ENCODE peak calls at places on chromosomes 4 and X, in four cellular contexts. D is A673; K is tibial nerve; B is CD4-positive, alpha-beta T cell. F is an unnamed sample.

GRCh38 chrX:48466696-48467095 is 3.4 kb downstream of the SLC38A5 start:
- DNase-seq in D (no peak), K (no peak), B (no peak), F (no peak)

GRCh38 chr4:122889726-122890125 is 32.7 kb downstream of the NUDT6 start:
- DNase-seq in D (no peak), K (no peak), B (no peak), F (no peak)

GRCh38 chr4:173436149-173436579 is 37.2 kb upstream of the SCRG1 start:
- DNase-seq in D (peak; percentile 15), K (no peak), B (no peak), F (no peak)

GRCh38 chrX:41518127-41518840 is 71.1 kb downstream of the NYX start:
- DNase-seq in D (no peak), K (no peak), B (no peak), F (no peak)

GRCh38 chrX:11474576-11474975 is 181.4 kb downstream of the AMELX start:
- DNase-seq in D (no peak), K (no peak), B (no peak), F (no peak)

GRCh38 chr4:153060191-153060590 is 124.1 kb downstream of the FHDC1 start:
- DNase-seq in D (no peak), K (no peak), B (no peak), F (no peak)

GRCh38 chr4:3822230-3822947 is 56.2 kb downstream of the ADRA2C start:
- DNase-seq in D (no peak), K (no peak), B (no peak), F (no peak)

GRCh38 chr4:102390438-102390837 is 45.2 kb upstream of the SLC39A8 start:
- DNase-seq in D (no peak), K (no peak), B (no peak), F (no peak)

GRCh38 chr4:158996669-158997074 is 106.2 kb upstream of the RAPGEF2 start:
- DNase-seq in D (peak; percentile 91), K (no peak), B (no peak), F (no peak)

GRCh38 chrX:11412715-11413623 is 119.8 kb downstream of the AMELX start:
- DNase-seq in D (no peak), K (no peak), B (no peak), F (no peak)

GRCh38 chrX:64204252-64204651 is 1.3 kb downstream of the AMER1 start:
- DNase-seq in D (no peak), K (peak; percentile 11), B (no peak), F (no peak)

GRCh38 chrX:38847206-38847902 is 46.1 kb downstream of the MID1IP1 start:
- DNase-seq in D (no peak), K (no peak), B (no peak), F (no peak)

GRCh38 chr4:68572653-68573052 is 3.5 kb downstream of the UGT2B17 start:
- DNase-seq in D (no peak), K (no peak), B (no peak), F (no peak)

GRCh38 chrX:47158131-47158530 is 13.1 kb downstream of the RBM10 start:
- DNase-seq in D (no peak), K (no peak), B (no peak), F (no peak)

GRCh38 chrX:115939636-115940160 is 230.8 kb upstream of the AGTR2 start:
- DNase-seq in D (no peak), K (no peak), B (no peak), F (no peak)

GRCh38 chrX:72470593-72471310 is 101.9 kb downstream of the HDAC8 start:
- DNase-seq in D (no peak), K (no peak), B (no peak), F (no peak)

GRCh38 chrX:105865709-105866108 is 43.4 kb downstream of the NRK start:
- DNase-seq in D (no peak), K (no peak), B (no peak), F (no peak)

GRCh38 chr4:104743141-104743748 is 248.6 kb upstream of the CXXC4 start:
- DNase-seq in D (no peak), K (no peak), B (no peak), F (no peak)

GRCh38 chrX:13716905-13717304 is 17.5 kb downstream of the TRAPPC2 start:
- DNase-seq in D (no peak), K (no peak), B (peak; percentile 46), F (no peak)

GRCh38 chr4:89469930-89470375 is 162.4 kb upstream of the GPRIN3 start:
- DNase-seq in D (peak; percentile 42), K (no peak), B (no peak), F (no peak)

GRCh38 chrX:124435616-124436015 is 89.3 kb downstream of the SH2D1A start:
- DNase-seq in D (no peak), K (no peak), B (no peak), F (no peak)

GRCh38 chr4:176156656-176157055 is 38.7 kb downstream of the SPATA4 start:
- DNase-seq in D (no peak), K (no peak), B (no peak), F (no peak)

GRCh38 chrX:152904151-152905080 is 6.5 kb downstream of the ZNF185 start:
- DNase-seq in D (peak; percentile 55), K (peak; percentile 26), B (peak; percentile 15), F (peak; percentile 64)

GRCh38 chr4:76091052-76091451 is 16.5 kb downstream of the ART3 start:
- DNase-seq in D (no peak), K (no peak), B (no peak), F (no peak)

GRCh38 chrX:9515464-9515863 is 50.6 kb downstream of the TBL1X start:
- DNase-seq in D (no peak), K (no peak), B (no peak), F (no peak)
- TF ChIP-seq CTCF in D (no peak), K (no peak), B (no peak), F (no peak)

GRCh38 chrX:26778320-26778888 is 562.4 kb downstream of the MAGEB5 start:
- DNase-seq in D (peak; percentile 2), K (no peak), B (no peak), F (no peak)
- TF ChIP-seq CTCF in D (peak; percentile 35), K (no peak), B (no peak), F (peak; percentile 70)

DNA sequence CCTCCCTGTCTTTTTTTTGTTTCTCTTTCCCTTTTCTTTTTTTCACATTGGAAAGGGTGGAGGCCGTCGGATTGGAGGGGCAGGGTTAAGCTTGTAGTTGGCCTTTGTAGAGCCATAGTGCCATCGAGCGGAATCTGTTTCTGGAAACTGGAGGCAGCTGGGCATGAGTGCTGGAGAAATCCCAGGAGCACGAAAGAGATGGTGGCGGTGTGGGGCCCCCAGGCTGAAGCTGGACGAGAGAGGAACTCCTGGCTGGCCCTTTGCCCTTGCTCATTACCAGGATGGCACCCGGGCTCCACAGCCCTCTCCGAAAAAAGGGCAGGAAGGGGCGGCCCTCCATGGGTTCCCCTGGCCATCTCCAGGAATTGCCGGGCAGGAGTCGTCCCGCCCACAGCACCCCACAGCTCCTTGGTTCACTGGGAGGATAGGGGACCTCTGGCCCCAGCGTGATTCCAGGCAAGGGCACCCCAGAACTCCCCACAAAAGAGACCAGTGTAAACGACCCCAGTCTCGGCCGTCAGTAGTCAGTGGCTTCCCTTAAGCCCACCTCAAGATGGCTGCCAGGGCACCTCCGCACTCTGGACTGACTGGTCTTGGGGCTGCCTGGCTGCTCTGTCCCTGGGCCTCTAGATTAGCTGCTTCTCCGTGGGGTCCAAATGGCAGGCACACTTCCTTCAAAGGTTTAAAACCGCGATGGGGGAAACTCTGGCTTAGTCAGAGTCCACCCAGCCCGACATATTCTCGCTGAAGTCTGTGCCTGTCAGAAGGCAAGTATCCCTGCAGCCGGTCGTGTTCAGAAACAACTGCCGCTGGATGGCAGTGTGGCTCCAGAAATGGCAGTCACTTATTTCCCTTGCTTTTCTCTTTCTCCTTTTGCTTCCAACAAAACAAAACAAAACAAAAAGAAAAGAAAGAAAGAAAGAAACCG is 74.1 kb downstream of the NBDY start:
- DNase-seq in D (peak; percentile 80), K (peak; percentile 22), B (peak; percentile 54), F (peak; percentile 59)
- TF ChIP-seq CTCF in D (peak; percentile 79), K (peak; percentile 74), B (peak; percentile 16), F (peak; percentile 17)

GRCh38 chr4:56649445-56650258 is 31.4 kb downstream of the HOPX start:
- DNase-seq in D (no peak), K (no peak), B (no peak), F (no peak)

GRCh38 chr4:56648245-56649151 is 32.6 kb downstream of the HOPX start:
- DNase-seq in D (no peak), K (no peak), B (no peak), F (no peak)

GRCh38 chr4:56653461-56654237 is 27.4 kb downstream of the HOPX start:
- DNase-seq in D (no peak), K (no peak), B (no peak), F (no peak)

GRCh38 chr4:56650259-56651070 is 30.6 kb downstream of the HOPX start:
- DNase-seq in D (no peak), K (no peak), B (no peak), F (no peak)

DNA sequence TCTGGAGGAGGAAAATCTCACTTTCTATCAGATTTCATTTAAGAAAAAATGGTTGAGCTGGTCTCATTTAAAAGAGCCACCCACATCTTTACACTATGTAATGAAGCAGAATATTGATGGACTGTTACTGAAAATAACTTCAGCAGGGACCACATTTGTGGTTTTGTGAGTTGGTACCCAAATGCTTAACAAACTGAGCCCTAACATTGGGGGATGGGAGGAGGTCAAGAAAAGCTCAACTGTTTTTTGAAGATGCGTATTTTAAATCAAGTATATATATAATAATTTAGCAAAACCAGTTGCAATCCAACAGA is 30.1 kb downstream of the HOPX start:
- DNase-seq in D (no peak), K (no peak), B (no peak), F (no peak)
- TF ChIP-seq CTCF in D (no peak), K (no peak), B (no peak), F (no peak)

DNA sequence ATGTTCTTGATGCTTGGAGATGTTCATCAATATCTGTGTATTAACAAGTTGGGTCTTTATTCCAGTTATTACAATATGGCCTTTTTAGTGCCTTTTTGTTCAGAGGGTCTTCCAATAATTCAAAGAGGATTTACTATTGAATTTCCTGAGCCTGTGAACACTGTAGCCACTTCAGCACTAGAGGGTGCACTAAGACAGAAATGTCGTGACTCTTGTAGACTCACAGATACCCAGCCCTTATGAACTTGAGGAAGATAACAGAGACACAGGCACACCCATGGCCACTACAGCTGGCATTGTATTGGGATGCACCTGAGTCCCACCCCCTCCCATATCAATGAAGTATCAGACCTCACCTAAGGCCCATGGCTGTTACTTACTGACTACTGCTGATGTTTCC is 54.4 kb upstream of the ACTRT1 start:
- DNase-seq in D (peak; percentile 60), K (no peak), B (no peak), F (no peak)
- TF ChIP-seq CTCF in D (peak; percentile 62), K (no peak), B (no peak), F (no peak)

DNA sequence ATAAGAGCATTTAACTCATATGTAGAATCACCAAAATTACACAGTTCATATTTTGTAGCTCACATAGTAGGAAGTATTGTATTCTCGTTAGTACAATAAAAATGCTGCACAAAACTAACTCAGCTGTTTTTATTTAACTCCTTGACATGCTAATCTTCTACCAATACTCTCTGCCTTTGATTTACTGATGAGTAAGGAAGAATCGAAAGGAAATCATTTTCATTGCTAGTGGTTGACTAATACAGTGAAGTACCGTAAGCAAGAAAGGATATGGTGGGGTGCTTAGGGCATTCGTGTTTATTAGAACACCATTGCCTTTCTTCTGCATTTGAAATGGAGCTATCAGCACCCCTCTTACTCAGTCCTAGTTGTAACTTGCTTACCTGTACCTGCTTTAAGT is 1239.1 kb upstream of the TENM3 start:
- DNase-seq in D (no peak), K (no peak), B (no peak), F (no peak)
- TF ChIP-seq CTCF in D (no peak), K (no peak), B (no peak), F (no peak)

DNA sequence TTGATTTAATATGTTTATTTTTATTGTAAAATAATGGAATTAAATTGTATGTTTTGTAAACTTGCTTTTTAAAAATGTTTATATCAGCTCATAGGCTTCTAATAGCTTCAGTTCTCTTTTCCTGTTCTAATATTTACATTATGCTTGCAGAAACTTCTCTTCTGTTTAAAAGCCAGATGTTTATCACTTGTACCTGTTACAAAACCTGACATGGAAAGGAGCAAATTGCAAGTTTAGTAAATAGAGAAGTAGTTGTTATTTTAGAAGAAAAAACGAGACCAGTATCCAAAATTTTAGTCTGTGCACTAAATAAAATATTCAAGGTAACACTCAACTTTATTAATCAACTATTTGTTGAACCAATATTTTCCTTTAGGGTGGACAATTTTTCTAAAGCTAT is 69.4 kb upstream of the GUCY1A1 start:
- DNase-seq in D (no peak), K (no peak), B (no peak), F (no peak)
- TF ChIP-seq CTCF in D (no peak), K (no peak), B (no peak), F (no peak)

F was measured in mesothelial cell of epicardium.